ENCODE peak calls at places on chromosomes 5 and 9, in four cellular contexts. S is osteocyte, C is progenitor cell of endocrine pancreas, O is fibroblast of gingiva. J is an unnamed sample.

GRCh38 chr5:114782869-114783268 is 386.8 kb downstream of the TRIM36 start:
- DNase-seq in S (no peak), C (no peak), O (no peak), J (no peak)

GRCh38 chr5:151523335-151523734 is 67.8 kb downstream of the FAT2 start:
- DNase-seq in S (no peak), C (no peak), O (no peak), J (peak)

GRCh38 chr5:173010021-173010420 is 26.4 kb downstream of the ATP6V0E1 start:
- DNase-seq in S (no peak), C (no peak), O (no peak), J (no peak)

GRCh38 chr5:131164161-131164930 is 710 bp downstream of the HINT1 start:
- DNase-seq in S (peak), C (peak), O (peak), J (peak)

GRCh38 chr9:136107953-136108647 is 10.6 kb downstream of the TMEM250 start:
- DNase-seq in S (no peak), C (no peak), O (no peak), J (no peak)

GRCh38 chr5:163504091-163504931 is 1.1 kb upstream of the MAT2B start:
- DNase-seq in S (no peak), C (no peak), O (peak), J (peak)

GRCh38 chr5:38576442-38576841 is 20.0 kb upstream of the LIFR start:
- DNase-seq in S (no peak), C (no peak), O (no peak), J (no peak)

GRCh38 chr5:157497875-157498611 is 38.0 kb downstream of the NIPAL4 start:
- DNase-seq in S (no peak), C (no peak), O (no peak), J (no peak)

J was measured in KBM-7.